ENCODE peak calls at places on chromosomes 12 and 14, in four cellular contexts. Q is upper lobe of right lung; U is effector memory CD4-positive, alpha-beta T cell; W is right atrium auricular region. B is an unnamed sample. For H3K4me1, the result is how much of the 10 kb centered on the place peaks cover.

GRCh38 chr12:45655186-45655585 is 74.3 kb upstream of the ARID2 start:
- DNase-seq in W (no peak), U (peak), Q (no peak), B (no peak)

GRCh38 chr12:62689042-62689839 is 222.6 kb downstream of the MON2 start:
- DNase-seq in U (no peak), Q (no peak), W (no peak), B (no peak)

GRCh38 chr14:22226381-22226780 is 362.6 kb downstream of the DAD1 start:
- DNase-seq in W (no peak), Q (no peak), U (no peak), B (no peak)

GRCh38 chr12:114481200-114481535 is 75.2 kb upstream of the TBX5 start:
- DNase-seq in W (no peak), Q (no peak), U (no peak), B (no peak)

GRCh38 chr12:85007836-85008235 is 28.2 kb downstream of the TSPAN19 start:
- DNase-seq in U (no peak), W (no peak), Q (no peak), B (no peak)

GRCh38 chr12:93699271-93700141 is 22.3 kb downstream of the CRADD start:
- DNase-seq in Q (no peak), U (no peak), W (no peak), B (no peak)

GRCh38 chr12:47299586-47299985 is 219.8 kb upstream of the AMIGO2 start:
- DNase-seq in U (no peak), W (no peak), Q (no peak), B (no peak)

GRCh38 chr12:14774944-14775651 is 28.2 kb downstream of the WBP11 start:
- DNase-seq in W (peak), U (no peak), Q (peak), B (no peak)

GRCh38 chr14:68103841-68104240 is 284.3 kb downstream of the RAD51B start:
- DNase-seq in W (no peak), U (no peak), Q (no peak), B (no peak)

GRCh38 chr14:56814468-56815074 is 4.3 kb upstream of the OTX2 start:
- DNase-seq in U (no peak), W (no peak), Q (no peak), B (no peak)

GRCh38 chr14:56815301-56815700 is 5.0 kb upstream of the OTX2 start:
- DNase-seq in U (no peak), W (no peak), Q (no peak), B (no peak)

GRCh38 chr14:56821177-56821576 is 10.9 kb upstream of the OTX2 start:
- DNase-seq in W (no peak), U (no peak), Q (no peak), B (no peak)

GRCh38 chr14:56816575-56817391 is 6.5 kb upstream of the OTX2 start:
- DNase-seq in Q (no peak), U (no peak), W (no peak), B (no peak)

DNA sequence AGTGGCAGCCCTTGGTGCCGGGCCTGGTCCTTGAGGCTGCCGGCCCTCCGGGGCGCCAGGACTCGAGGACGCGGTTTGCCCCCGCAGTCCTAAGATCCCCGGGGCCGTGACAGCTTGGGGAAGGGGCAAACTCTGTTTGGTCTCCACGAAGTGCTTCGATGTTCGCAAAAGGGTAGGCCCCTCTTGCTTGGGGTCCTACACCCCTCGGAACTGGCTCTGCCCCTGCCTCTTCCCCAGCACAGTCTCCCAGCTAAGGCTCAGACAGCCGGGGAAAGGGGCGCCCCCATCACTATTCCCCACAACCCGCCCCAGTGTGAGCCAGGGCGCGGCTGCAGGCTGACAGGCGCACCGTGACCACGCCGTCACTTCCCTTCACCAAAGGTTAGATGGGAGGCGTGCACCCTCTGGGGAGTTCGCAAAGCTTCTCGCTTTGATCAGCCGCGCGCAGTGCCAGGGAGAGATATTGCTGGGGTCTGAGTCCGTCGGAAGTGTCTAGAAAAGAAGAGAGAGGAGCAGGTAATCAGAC is 7.2 kb upstream of the OTX2 start:
- DNase-seq in W (no peak), U (no peak), Q (no peak), B (no peak)
- H3K4me3 ChIP-seq in W (no peak), U (no peak), Q (no peak), B (peak)

DNA sequence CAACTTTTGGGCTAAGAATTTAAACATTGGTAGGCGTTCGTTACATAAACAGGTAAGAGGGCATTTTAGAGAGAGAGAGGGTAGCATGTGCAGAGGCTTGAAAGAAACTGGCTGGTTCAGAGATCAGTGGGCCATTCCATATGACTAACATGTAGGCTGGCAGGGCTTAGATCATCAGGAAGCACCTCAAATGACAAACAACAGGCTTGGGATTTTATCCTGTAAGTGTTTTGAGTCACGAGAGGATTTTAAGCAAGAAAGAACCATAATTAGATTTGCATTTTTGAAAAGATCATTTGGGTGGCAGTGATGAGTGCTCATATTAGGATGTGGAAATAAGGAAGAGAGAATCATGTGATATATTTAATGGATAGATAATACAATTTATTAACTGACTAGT is 8.7 kb upstream of the PLEKHA5 start:
- DNase-seq in U (no peak), Q (no peak), W (no peak), B (no peak)
- H3K27ac ChIP-seq in U (no peak), Q (no peak), W (no peak), B (no peak)

GRCh38 chr14:24057271-24057670 is 5.5 kb downstream of the CARMIL3 start:
- DNase-seq in U (no peak), W (no peak), Q (no peak), B (no peak)

GRCh38 chr14:24055971-24056799 is 4.4 kb downstream of the CARMIL3 start:
- DNase-seq in U (no peak), Q (no peak), W (no peak), B (no peak)

GRCh38 chr14:24057867-24058259 is 6.1 kb downstream of the CARMIL3 start:
- DNase-seq in W (no peak), U (no peak), Q (peak), B (no peak)

GRCh38 chr14:24058260-24058950 is 6.6 kb downstream of the CARMIL3 start:
- DNase-seq in Q (peak), W (peak), U (no peak), B (no peak)

DNA sequence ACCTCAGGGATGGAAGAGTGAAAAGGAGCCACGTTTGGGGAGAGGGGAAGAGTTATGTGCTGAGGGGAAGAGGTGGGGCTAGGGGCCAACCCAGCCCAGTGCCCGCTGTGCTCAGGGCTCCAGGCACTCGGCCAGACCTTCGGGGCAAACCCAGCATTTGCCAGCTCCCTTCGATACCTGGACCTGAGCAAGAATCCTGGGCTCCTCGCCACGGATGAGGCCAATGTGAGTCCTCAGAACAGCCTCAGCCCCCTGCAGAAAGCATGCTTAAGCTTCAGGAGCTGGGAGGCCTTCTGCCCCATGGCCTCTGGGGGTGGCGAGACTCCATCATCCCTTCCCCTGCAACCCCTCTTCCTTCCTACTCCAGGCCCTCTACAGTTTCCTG is 5.0 kb downstream of the CARMIL3 start:
- DNase-seq in W (no peak), U (no peak), Q (peak), B (no peak)
- H3K4me1 ChIP-seq in W (under half), U (under half), Q (under half), B (under half)

GRCh38 chr12:32897688-32898573 is 1.4 kb upstream of the PKP2 start:
- DNase-seq in Q (no peak), U (no peak), W (no peak), B (no peak)
- H3K4me3 ChIP-seq in Q (no peak), U (no peak), W (no peak), B (no peak)

GRCh38 chr14:100309028-100309718 is 2.9 kb upstream of the SLC25A29 start:
- DNase-seq in W (no peak), Q (no peak), U (no peak), B (no peak)
- H3K27ac ChIP-seq in W (peak), Q (peak), U (no peak), B (no peak)

GRCh38 chr14:74663884-74664283 is 49.0 kb downstream of the AREL1 start:
- DNase-seq in Q (no peak), U (no peak), W (no peak), B (no peak)
- H3K4me1 ChIP-seq in Q (under half), U (under half), W (under half), B (under half)

GRCh38 chr12:110277705-110278104 is 3.3 kb upstream of the ATP2A2 start:
- DNase-seq in Q (no peak), W (no peak), U (no peak), B (no peak)
- H3K4me3 ChIP-seq in Q (no peak), W (no peak), U (no peak), B (no peak)

GRCh38 chr14:31261523-31261858 is 53.9 kb upstream of the HECTD1 start:
- DNase-seq in W (no peak), U (no peak), Q (no peak), B (no peak)
- H3K27ac ChIP-seq in W (peak), U (no peak), Q (peak), B (no peak)

DNA sequence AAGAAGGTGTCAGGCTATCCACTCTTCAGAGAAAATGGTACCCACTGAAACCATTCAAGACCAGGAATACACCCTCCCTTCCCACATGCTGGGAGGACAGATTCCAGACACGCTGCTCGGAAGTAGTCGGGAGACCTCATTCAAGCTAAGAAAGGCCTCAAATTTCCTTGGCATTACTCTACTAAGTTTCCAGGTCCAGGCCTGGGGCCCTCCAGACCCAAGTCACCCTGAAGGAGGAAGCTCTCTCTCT is 27.1 kb upstream of the RPLP0 start:
- DNase-seq in Q (no peak), W (no peak), U (no peak), B (no peak)
- H3K4me1 ChIP-seq in Q (half or more), W (half or more), U (half or more), B (under half)

GRCh38 chr14:105577339-105577861 is 51.0 kb downstream of the TMEM121 start:
- DNase-seq in W (no peak), Q (peak), U (no peak), B (no peak)
- H3K4me3 ChIP-seq in W (no peak), Q (no peak), U (no peak), B (no peak)